ENCODE peak calls at places on chromosomes 3 and 15, in five cellular contexts. F, M, L, S and K are unnamed samples.

GRCh38 chr3:5016218-5017161 is 37.3 kb downstream of the BHLHE40 start:
- DNase-seq in F (no peak), M (peak), L (no peak), S (no peak), K (no peak)

GRCh38 chr3:58429657-58430056 is 4.0 kb downstream of the PDHB start:
- DNase-seq in F (no peak), M (peak), L (no peak), S (no peak), K (no peak)

GRCh38 chr3:193548406-193548805 is 6.3 kb downstream of the ATP13A4 start:
- DNase-seq in F (no peak), M (no peak), L (peak), S (no peak), K (no peak)

GRCh38 chr15:36658321-36658720 is 78.9 kb downstream of the CDIN1 start:
- DNase-seq in F (no peak), M (peak), L (no peak), S (no peak), K (no peak)

GRCh38 chr3:171198781-171199472 is 172.4 kb upstream of the SLC2A2 start:
- DNase-seq in F (no peak), M (no peak), L (no peak), S (no peak), K (no peak)

GRCh38 chr15:23095796-23096195 is 40.8 kb downstream of the GOLGA6L1 start:
- DNase-seq in F (no peak), M (no peak), L (no peak), S (no peak), K (no peak)

GRCh38 chr15:31230630-31231485 is 95.8 kb upstream of the KLF13 start:
- DNase-seq in F (no peak), M (no peak), L (no peak), S (no peak), K (peak)

GRCh38 chr3:161142486-161142885 is 37.3 kb upstream of the B3GALNT1 start:
- DNase-seq in F (no peak), M (peak), L (no peak), S (no peak), K (no peak)

GRCh38 chr15:46312133-46312740 is 677.4 kb downstream of the SQOR start:
- DNase-seq in F (peak), M (peak), L (peak), S (peak), K (no peak)

GRCh38 chr15:22861151-22861550 is 22.7 kb downstream of the NIPA2 start:
- DNase-seq in F (no peak), M (no peak), L (no peak), S (no peak), K (no peak)

GRCh38 chr3:194996746-194997145 is 274.2 kb downstream of the XXYLT1 start:
- DNase-seq in F (no peak), M (no peak), L (no peak), S (peak), K (no peak)

GRCh38 chr3:115021061-115021460 is 126.0 kb downstream of the ZBTB20 start:
- DNase-seq in F (no peak), M (no peak), L (no peak), S (no peak), K (no peak)